ENCODE peak calls at places on chromosome 18, in four cellular contexts. H is PC-3, Y is body of pancreas, X is pancreas. M is an unnamed sample.

GRCh38 chr18:68817584-68817983 is 19.7 kb downstream of the CCDC102B start:
- ATAC-seq in H (no peak), X (no peak), Y (no peak), M (no peak)

GRCh38 chr18:34086370-34086769 is 138.3 kb downstream of the NOL4 start:
- ATAC-seq in H (no peak), X (no peak), Y (no peak), M (no peak)

GRCh38 chr18:63213936-63214671 is 105.5 kb downstream of the BCL2 start:
- ATAC-seq in H (no peak), X (no peak), Y (no peak), M (no peak)

GRCh38 chr18:78721986-78722385 is 257.6 kb upstream of the SALL3 start:
- ATAC-seq in X (peak; percentile 38), Y (peak; percentile 33), H (no peak), M (no peak)

GRCh38 chr18:26745288-26745975 is 120.1 kb downstream of the AQP4 start:
- ATAC-seq in X (peak; percentile 44), H (peak; percentile 48), Y (no peak), M (no peak)

GRCh38 chr18:36352384-36352783 is 54.9 kb downstream of the FHOD3 start:
- ATAC-seq in X (peak; percentile 16), Y (peak; percentile 49), H (peak; percentile 74), M (no peak)

GRCh38 chr18:27042177-27042576 is 142.9 kb downstream of the CHST9 start:
- ATAC-seq in H (no peak), X (no peak), Y (no peak), M (no peak)

GRCh38 chr18:49400398-49401072 is 59.9 kb downstream of the DYM start:
- ATAC-seq in Y (peak; percentile 62), H (no peak), X (peak; percentile 69), M (no peak)

GRCh38 chr18:54923339-54923956 is 35.8 kb downstream of the CCDC68 start:
- ATAC-seq in Y (no peak), H (no peak), X (no peak), M (no peak)

GRCh38 chr18:58026857-58027256 is 17.2 kb upstream of the NEDD4L start:
- ATAC-seq in X (no peak), Y (no peak), H (no peak), M (no peak)

GRCh38 chr18:44545359-44545985 is 135.2 kb upstream of the SETBP1 start:
- ATAC-seq in X (no peak), Y (no peak), H (no peak), M (no peak)

GRCh38 chr18:79806976-79807841 is 9.5 kb downstream of the KCNG2 start:
- ATAC-seq in H (no peak), X (no peak), Y (no peak), M (no peak)

GRCh38 chr18:79805211-79805862 is 7.6 kb downstream of the KCNG2 start:
- ATAC-seq in H (no peak), Y (no peak), X (no peak), M (no peak)

GRCh38 chr18:79805926-79806487 is 8.3 kb downstream of the KCNG2 start:
- ATAC-seq in X (no peak), Y (no peak), H (no peak), M (no peak)

GRCh38 chr18:79812052-79812451 is 14.3 kb downstream of the KCNG2 start:
- ATAC-seq in Y (no peak), H (no peak), X (no peak), M (no peak)

GRCh38 chr18:79809482-79810192 is 11.9 kb downstream of the KCNG2 start:
- ATAC-seq in H (no peak), Y (no peak), X (no peak), M (no peak)
- H3K27me3 ChIP-seq in H (peaks cover 22% of the 10 kb centered on the region), Y (peaks cover 4% of the 10 kb centered on the region), X (no peaks in the 10 kb centered on the region), M (peaks cover 35% of the 10 kb centered on the region)

DNA sequence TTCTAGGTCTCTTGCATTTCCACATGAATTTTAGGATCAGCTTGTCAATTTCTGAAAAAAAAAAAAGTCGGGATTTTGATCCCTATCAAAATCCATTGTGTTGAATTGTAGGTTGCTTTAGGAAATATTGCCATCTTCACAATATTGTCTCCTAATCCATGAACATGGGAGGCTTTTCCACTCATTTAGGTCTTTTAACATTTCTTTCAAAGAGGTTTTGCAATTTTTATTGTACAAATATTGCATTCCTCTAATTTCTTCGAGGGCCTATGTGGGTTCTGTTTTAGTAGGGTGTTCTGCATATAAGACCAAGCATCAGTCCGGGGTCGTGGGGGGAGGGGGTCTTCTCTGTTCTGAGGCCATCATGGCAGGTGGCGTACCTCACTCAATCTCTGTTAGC is 725 bp upstream of the LAMA3 start:
- ATAC-seq in Y (no peak), H (no peak), X (no peak), M (no peak)
- H3K4me3 ChIP-seq in Y (no peak overlapping the region), H (peak overlapping the region; percentile 87), X (peak overlapping the region; percentile 75), M (no peak overlapping the region)

GRCh38 chr18:74436158-74436755 is 20.9 kb downstream of the DIPK1C start:
- ATAC-seq in H (no peak), Y (no peak), X (no peak), M (no peak)

GRCh38 chr18:74444104-74444503 is 13.0 kb downstream of the DIPK1C start:
- ATAC-seq in H (no peak), Y (peak; percentile 59), X (no peak), M (no peak)

GRCh38 chr18:74435740-74436139 is 21.4 kb downstream of the DIPK1C start:
- ATAC-seq in X (no peak), Y (no peak), H (no peak), M (no peak)

GRCh38 chr18:74445585-74445984 is 11.5 kb downstream of the DIPK1C start:
- ATAC-seq in X (no peak), H (no peak), Y (no peak), M (no peak)

DNA sequence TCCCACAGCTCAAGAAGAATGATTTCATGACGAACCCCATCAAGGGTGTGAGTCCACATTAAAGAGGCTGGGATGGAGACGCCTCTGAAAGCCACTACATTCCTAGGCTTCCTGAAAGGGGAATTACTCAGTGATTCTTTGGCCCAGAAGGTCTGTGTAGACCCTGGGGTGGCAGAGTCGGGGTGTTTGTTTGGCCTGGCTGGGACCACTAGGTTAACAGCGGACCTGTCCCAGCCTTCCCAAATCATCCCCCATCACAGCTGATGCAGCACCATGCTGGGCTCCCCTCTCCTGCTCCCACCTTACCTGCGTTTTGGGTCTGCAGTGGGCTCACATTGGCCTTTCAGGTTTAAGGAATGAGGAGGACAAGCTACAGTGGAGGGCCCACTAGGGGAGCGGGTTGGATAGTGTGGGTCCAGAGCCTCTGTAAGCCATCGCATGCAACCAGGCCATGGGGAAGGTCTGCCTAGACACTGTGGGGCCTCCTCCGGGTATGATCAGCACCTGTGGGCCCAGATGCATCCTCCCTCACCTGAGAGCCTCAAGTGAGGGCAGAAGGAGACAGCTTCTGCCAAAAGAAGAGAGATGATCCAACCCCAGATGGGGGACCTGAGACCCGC is 16.2 kb downstream of the DIPK1C start:
- ATAC-seq in Y (no peak), X (no peak), H (no peak), M (no peak)
- H3K27me3 ChIP-seq in Y (no peaks in the 10 kb centered on the region), X (no peaks in the 10 kb centered on the region), H (peaks cover 75% of the 10 kb centered on the region), M (peaks cover 10% of the 10 kb centered on the region)

GRCh38 chr18:76467371-76468190 is 27.5 kb downstream of the ZNF516 start:
- ATAC-seq in X (no peak), H (no peak), Y (no peak), M (peak; percentile 48)
- H3K4me3 ChIP-seq in X (no peak overlapping the region), H (no peak overlapping the region), Y (no peak overlapping the region), M (peak overlapping the region; percentile 9)

DNA sequence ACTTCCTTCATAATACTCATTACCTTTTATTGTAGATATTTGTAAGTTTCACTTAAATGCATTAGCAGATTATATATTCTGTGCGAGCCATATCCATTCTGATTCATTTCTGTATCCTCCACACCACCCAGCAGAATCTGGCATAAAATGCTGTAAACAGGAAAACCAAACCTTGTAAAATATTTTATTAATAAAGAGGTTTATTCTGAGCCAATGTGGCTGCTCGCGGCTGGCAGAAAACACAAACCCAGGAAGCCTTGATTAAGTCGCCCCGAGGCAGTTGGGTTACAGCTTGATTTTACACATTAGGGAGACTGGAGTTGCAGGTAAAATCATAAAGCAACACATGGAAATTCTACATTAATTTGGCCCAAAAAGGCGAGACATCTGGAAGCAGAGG is 40.5 kb downstream of the GNAL start:
- ATAC-seq in X (no peak), H (peak; percentile 16), Y (no peak), M (no peak)
- H3K27me3 ChIP-seq in X (peaks cover 2% of the 10 kb centered on the region), H (peaks cover 54% of the 10 kb centered on the region), Y (no peaks in the 10 kb centered on the region), M (no peaks in the 10 kb centered on the region)

DNA sequence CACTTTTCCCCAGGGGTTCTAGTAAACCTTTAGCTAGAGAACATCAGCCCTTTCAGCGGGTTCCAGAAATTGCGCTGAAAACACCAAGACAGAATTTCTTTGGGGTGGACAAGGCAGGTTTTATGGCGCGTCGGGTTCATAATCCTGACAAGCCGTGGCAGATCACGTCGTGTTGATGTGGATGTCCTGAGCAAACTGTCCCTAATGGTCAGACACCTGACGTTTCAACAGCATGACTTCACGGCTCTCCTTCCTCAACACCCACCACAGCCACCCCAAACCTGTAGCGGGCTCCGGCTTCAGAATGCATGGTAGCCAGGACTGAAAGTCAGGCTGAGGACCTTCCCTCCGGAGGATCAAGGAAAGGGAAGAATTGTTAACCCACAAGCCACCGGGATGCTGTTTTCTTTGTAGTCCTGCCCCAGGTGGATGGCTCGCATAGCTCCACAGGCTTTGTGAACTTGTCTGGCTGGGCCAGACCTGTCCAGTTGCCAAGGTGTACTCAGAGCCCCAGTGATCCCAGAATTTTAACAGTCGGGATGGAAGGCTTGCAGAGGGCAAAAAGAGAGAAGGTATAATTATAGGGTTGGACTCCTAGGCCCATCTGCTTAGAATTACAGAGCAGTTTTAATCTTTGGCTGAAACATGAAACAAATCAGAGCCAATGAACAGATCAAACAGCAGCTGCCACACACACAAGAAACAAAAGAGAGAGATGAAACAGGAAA is 1.5 kb downstream of the APCDD1 start:
- ATAC-seq in H (no peak), X (no peak), Y (no peak), M (no peak)
- H3K4me3 ChIP-seq in H (no peak overlapping the region), X (peak overlapping the region; percentile 75), Y (no peak overlapping the region), M (peak overlapping the region; percentile 75)

GRCh38 chr18:22347624-22348511 is 69.8 kb downstream of the CTAGE1 start:
- ATAC-seq in Y (peak; percentile 21), X (peak; percentile 19), H (peak; percentile 25), M (peak; percentile 2)

GRCh38 chr18:22346968-22347611 is 70.6 kb downstream of the CTAGE1 start:
- ATAC-seq in Y (peak; percentile 66), H (no peak), X (peak; percentile 65), M (peak; percentile 53)

GRCh38 chr18:22349317-22349898 is 68.3 kb downstream of the CTAGE1 start:
- ATAC-seq in Y (no peak), X (no peak), H (no peak), M (no peak)

GRCh38 chr18:22348521-22349316 is 69.0 kb downstream of the CTAGE1 start:
- ATAC-seq in H (peak; percentile 70), Y (peak; percentile 77), X (peak; percentile 57), M (peak; percentile 85)

GRCh38 chr18:22349966-22350365 is 67.7 kb downstream of the CTAGE1 start:
- ATAC-seq in H (no peak), Y (no peak), X (no peak), M (no peak)
- H3K27me3 ChIP-seq in H (no peaks in the 10 kb centered on the region), Y (no peaks in the 10 kb centered on the region), X (no peaks in the 10 kb centered on the region), M (peaks cover 8% of the 10 kb centered on the region)

DNA sequence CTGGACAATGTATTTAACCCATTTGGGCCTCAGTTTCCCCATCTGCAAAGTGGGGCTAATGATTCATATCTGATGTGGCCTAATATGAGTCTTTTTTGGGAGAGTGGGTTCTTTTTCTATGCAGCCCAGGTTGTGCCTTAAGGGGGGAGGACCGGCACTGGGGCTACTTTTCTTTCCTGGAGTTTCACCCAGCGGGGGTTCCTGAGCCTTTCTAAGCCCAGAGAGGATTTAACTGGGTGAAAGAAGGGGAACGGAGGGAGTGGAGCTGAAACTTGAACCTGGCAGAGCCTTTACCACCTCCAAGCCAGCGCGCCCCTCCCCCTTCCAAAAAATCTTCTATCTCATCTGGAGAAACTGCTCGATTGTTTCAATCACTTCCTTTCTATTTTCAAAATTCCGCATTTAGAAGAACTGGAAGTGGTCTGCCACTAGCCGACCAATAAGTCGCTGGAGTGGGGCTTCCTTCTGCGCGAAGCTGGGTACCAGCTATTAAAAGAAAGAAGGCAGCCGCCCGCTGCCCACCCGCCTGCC is 205.0 kb upstream of the SMAD2 start:
- ATAC-seq in H (no peak), Y (no peak), X (no peak), M (no peak)
- H3K4me3 ChIP-seq in H (peak overlapping the region; percentile 67), Y (no peak overlapping the region), X (peak overlapping the region; percentile 61), M (peak overlapping the region; percentile 71)

GRCh38 chr18:80172056-80172455 is 63.0 kb downstream of the ADNP2 start:
- ATAC-seq in H (no peak), X (no peak), Y (no peak), M (no peak)
- H3K27me3 ChIP-seq in H (no peaks in the 10 kb centered on the region), X (no peaks in the 10 kb centered on the region), Y (no peaks in the 10 kb centered on the region), M (no peaks in the 10 kb centered on the region)

M was measured in gastroesophageal sphincter.